ENCODE peak calls at places on chromosome 3, in four cellular contexts. One of them, this sample, is unnamed.

GRCh38 chr3:71659758-71660666 is 65.2 kb downstream of the EIF4E3 start:
- DNase-seq in vagina: peak
- DNase-seq in upper lobe of right lung: no peak
- DNase-seq in AG04449: no peak
- DNase-seq in this sample: no peak

GRCh38 chr3:187944391-187945179 is 199.3 kb upstream of the BCL6 start:
- DNase-seq in vagina: no peak
- DNase-seq in upper lobe of right lung: no peak
- DNase-seq in AG04449: no peak
- DNase-seq in this sample: no peak

GRCh38 chr3:102059145-102059943 is 210.0 kb downstream of the NFKBIZ start:
- DNase-seq in vagina: no peak
- DNase-seq in upper lobe of right lung: no peak
- DNase-seq in AG04449: no peak
- DNase-seq in this sample: no peak

GRCh38 chr3:56133423-56133822 is 334.8 kb downstream of the ERC2 start:
- DNase-seq in vagina: no peak
- DNase-seq in upper lobe of right lung: no peak
- DNase-seq in AG04449: peak
- DNase-seq in this sample: peak

GRCh38 chr3:59675495-59675894 is 625.7 kb upstream of the CFAP20DC start:
- DNase-seq in vagina: no peak
- DNase-seq in upper lobe of right lung: no peak
- DNase-seq in AG04449: no peak
- DNase-seq in this sample: no peak

GRCh38 chr3:10547841-10548783 is 42.7 kb upstream of the ATP2B2 start:
- DNase-seq in vagina: peak
- DNase-seq in upper lobe of right lung: peak
- DNase-seq in AG04449: no peak
- DNase-seq in this sample: no peak

GRCh38 chr3:13712682-13713180 is 163.8 kb downstream of the FBLN2 start:
- DNase-seq in vagina: peak
- DNase-seq in upper lobe of right lung: peak
- DNase-seq in AG04449: no peak
- DNase-seq in this sample: no peak

GRCh38 chr3:53614307-53614706 is 119.9 kb downstream of the CACNA1D start:
- DNase-seq in vagina: peak
- DNase-seq in upper lobe of right lung: no peak
- DNase-seq in AG04449: no peak
- DNase-seq in this sample: no peak

GRCh38 chr3:46205286-46205960 is 2.7 kb downstream of the CCR1 start:
- DNase-seq in vagina: no peak
- DNase-seq in upper lobe of right lung: no peak
- DNase-seq in AG04449: no peak
- DNase-seq in this sample: no peak

GRCh38 chr3:46203681-46204080 is 4.4 kb downstream of the CCR1 start:
- DNase-seq in vagina: no peak
- DNase-seq in upper lobe of right lung: no peak
- DNase-seq in AG04449: no peak
- DNase-seq in this sample: no peak

GRCh38 chr3:46208167-46208704 is at the start of gene CCR1:
- DNase-seq in vagina: no peak
- DNase-seq in upper lobe of right lung: peak
- DNase-seq in AG04449: no peak
- DNase-seq in this sample: no peak

GRCh38 chr3:46209053-46209452 is 940 bp upstream of the CCR1 start:
- DNase-seq in vagina: no peak
- DNase-seq in upper lobe of right lung: no peak
- DNase-seq in AG04449: no peak
- DNase-seq in this sample: no peak

DNA sequence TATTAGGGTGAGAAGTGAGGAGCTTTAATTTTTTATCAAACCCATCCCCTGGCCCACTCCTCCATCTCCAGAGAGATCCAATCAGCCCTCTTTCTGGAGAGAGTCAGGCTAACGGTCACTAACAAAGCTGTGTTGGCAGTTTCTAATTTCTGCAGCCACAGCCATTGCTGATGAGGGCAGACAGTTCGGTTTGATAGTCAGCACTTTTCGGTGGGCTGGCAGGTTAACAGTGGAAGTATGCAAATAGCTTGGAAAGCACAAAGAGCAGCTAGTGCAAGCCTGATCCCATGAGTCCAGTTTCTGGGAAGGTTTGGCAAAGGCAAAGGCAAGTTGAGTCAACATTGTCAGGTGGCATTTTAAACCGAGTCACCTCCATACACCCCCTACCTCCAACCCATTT is 1.8 kb downstream of the CCR1 start:
- DNase-seq in vagina: no peak
- DNase-seq in upper lobe of right lung: no peak
- DNase-seq in AG04449: no peak
- DNase-seq in this sample: no peak
- H3K4me3 ChIP-seq in vagina: no peak
- H3K4me3 ChIP-seq in upper lobe of right lung: peak
- H3K4me3 ChIP-seq in AG04449: no peak
- H3K4me3 ChIP-seq in this sample: no peak

DNA sequence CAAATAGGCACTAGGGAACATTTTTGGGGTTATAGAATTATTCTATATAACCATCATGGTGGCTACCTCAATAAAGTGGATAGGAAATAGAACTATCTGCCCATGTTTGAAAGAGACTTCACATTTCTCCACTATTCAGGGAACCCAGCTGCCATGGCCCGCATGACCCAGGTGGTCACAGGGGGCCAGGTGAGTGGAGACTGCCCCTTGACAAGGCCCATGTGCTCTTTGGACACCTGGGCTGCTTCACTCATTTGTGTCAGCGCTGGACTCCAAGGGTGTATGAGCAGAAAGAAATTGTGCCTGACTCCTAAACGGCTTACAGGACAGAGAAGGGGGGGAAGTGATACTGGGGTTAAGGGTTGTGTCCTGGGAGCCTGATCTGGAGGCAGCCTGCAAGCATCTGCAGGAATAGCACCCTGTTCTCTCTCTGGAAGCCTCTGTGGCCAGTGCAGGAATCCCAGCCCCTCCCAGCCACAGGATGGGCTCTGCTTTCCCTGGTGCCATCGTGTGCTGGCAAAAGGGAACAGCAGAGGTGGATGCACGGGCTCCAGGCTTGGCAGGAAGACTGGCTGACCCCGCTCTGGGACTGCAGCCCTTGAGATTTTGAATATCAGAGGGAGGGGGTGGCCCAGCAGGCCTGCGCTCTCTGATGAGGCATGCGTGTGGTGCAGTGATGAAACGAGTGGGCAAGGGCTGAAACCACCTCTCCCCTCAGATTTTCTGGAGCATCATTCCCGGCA is 9.1 kb upstream of the C3orf22 start:
- DNase-seq in vagina: peak
- DNase-seq in upper lobe of right lung: no peak
- DNase-seq in AG04449: no peak
- DNase-seq in this sample: no peak
- TF ChIP-seq CTCF in vagina: no peak
- TF ChIP-seq CTCF in upper lobe of right lung: no peak
- TF ChIP-seq CTCF in AG04449: no peak
- TF ChIP-seq CTCF in this sample: peak

GRCh38 chr3:128845695-128846491 is 33.5 kb upstream of the ACAD9 start:
- DNase-seq in vagina: no peak
- DNase-seq in upper lobe of right lung: peak
- DNase-seq in AG04449: no peak
- DNase-seq in this sample: no peak
- H3K4me3 ChIP-seq in vagina: peak
- H3K4me3 ChIP-seq in upper lobe of right lung: peak
- H3K4me3 ChIP-seq in AG04449: peak
- H3K4me3 ChIP-seq in this sample: peak

GRCh38 chr3:12444582-12445468 is 39.5 kb upstream of the TSEN2 start:
- DNase-seq in vagina: no peak
- DNase-seq in upper lobe of right lung: no peak
- DNase-seq in AG04449: no peak
- DNase-seq in this sample: no peak
- TF ChIP-seq CTCF in vagina: no peak
- TF ChIP-seq CTCF in upper lobe of right lung: no peak
- TF ChIP-seq CTCF in AG04449: no peak
- TF ChIP-seq CTCF in this sample: no peak

This sample was measured in epithelial cell of proximal tubule.